ENCODE peak calls at places on chromosomes 11 and 22, in eight cellular contexts. F is aorta, K is tibial artery, N is left ventricle myocardium inferior, T is HCT116, B is pancreas, V is suprapubic skin, S is A549. W is an unnamed sample.
A peak's percentile ranks its signal among the peaks of the same experiment; 100 is the strongest.

GRCh38 chr11:120384476-120384875 is 48.3 kb downstream of the ARHGEF12 start:
- DNase-seq in V (no peak), F (no peak), K (no peak), S (no peak), B (no peak), N (no peak), T (no peak), W (no peak)

GRCh38 chr11:11740081-11740702 is 101.6 kb upstream of the USP47 start:
- DNase-seq in V (no peak), T (no peak), N (no peak), B (no peak), S (no peak), F (no peak), K (no peak), W (no peak)

GRCh38 chr11:82995754-82996398 is 75.8 kb downstream of the RAB30 start:
- DNase-seq in S (no peak), N (no peak), F (no peak), B (no peak), K (peak; percentile 24), V (no peak), T (no peak), W (no peak)

GRCh38 chr11:1237128-1237580 is 14.3 kb downstream of the MUC5B start:
- DNase-seq in K (no peak), F (peak; percentile 34), N (no peak), T (no peak), S (no peak), V (no peak), B (peak; percentile 43), W (peak; percentile 45)

GRCh38 chr11:68542617-68543016 is 82.1 kb downstream of the PPP6R3 start:
- DNase-seq in K (no peak), S (no peak), N (no peak), B (no peak), T (no peak), F (no peak), V (no peak), W (no peak)

GRCh38 chr11:16179668-16180067 is 176.7 kb downstream of the SOX6 start:
- DNase-seq in F (no peak), S (no peak), N (no peak), V (no peak), K (no peak), B (no peak), T (no peak), W (no peak)

GRCh38 chr11:66100272-66101037 is 30.4 kb downstream of the PACS1 start:
- DNase-seq in B (peak; percentile 91), T (no peak), V (peak; percentile 85), S (peak; percentile 59), K (peak; percentile 65), F (peak; percentile 79), N (peak; percentile 81), W (peak; percentile 79)

GRCh38 chr22:35627267-35628041 is 10.3 kb upstream of the MB start:
- DNase-seq in B (peak; percentile 79), N (peak; percentile 82), K (peak; percentile 87), S (peak; percentile 94), V (peak; percentile 92), F (peak; percentile 87), T (peak; percentile 69), W (peak; percentile 88)

GRCh38 chr22:32306561-32306960 is 51.1 kb upstream of the RFPL3 start:
- DNase-seq in B (no peak), V (no peak), S (no peak), T (no peak), N (no peak), F (no peak), K (no peak), W (no peak)

GRCh38 chr11:6646631-6647281 is 8.9 kb downstream of the DCHS1 start:
- DNase-seq in T (no peak), F (no peak), K (no peak), B (no peak), N (peak; percentile 60), V (no peak), S (no peak), W (no peak)

GRCh38 chr11:74418509-74418895 is 20.3 kb upstream of the PGM2L1 start:
- DNase-seq in F (no peak), V (no peak), S (peak; percentile 64), B (no peak), K (no peak), N (no peak), T (no peak), W (no peak)

GRCh38 chr11:12494699-12495098 is 117.3 kb downstream of the PARVA start:
- DNase-seq in N (no peak), K (no peak), S (no peak), B (no peak), T (no peak), F (no peak), V (no peak), W (no peak)

GRCh38 chr11:64444838-64445441 is 86.0 kb downstream of the RPS6KA4 start:
- DNase-seq in K (no peak), S (peak; percentile 61), V (no peak), N (no peak), T (peak; percentile 16), F (no peak), B (no peak), W (no peak)

GRCh38 chr11:66592457-66593302 is at the start of the genes CCDC87 and CCS:
- DNase-seq in K (peak; percentile 98), T (peak; percentile 91), N (peak; percentile 99), S (peak; percentile 96), V (peak; percentile 99), B (peak; percentile 99), F (peak; percentile 99), W (peak; percentile 100)

GRCh38 chr11:127383026-127383425 is 382.5 kb upstream of the KIRREL3 start:
- DNase-seq in K (no peak), S (no peak), F (no peak), T (no peak), B (no peak), N (no peak), V (no peak), W (no peak)

GRCh38 chr11:79182794-79183193 is 258.0 kb downstream of the TENM4 start:
- DNase-seq in T (no peak), V (no peak), N (no peak), B (no peak), F (no peak), K (no peak), S (no peak), W (no peak)

GRCh38 chr11:40689823-40690222 is 769.6 kb downstream of the LRRC4C start:
- DNase-seq in N (no peak), V (no peak), T (no peak), B (no peak), S (no peak), K (no peak), F (no peak), W (no peak)

GRCh38 chr22:21087119-21087518 is 41.4 kb downstream of the LRRC74B start:
- DNase-seq in N (no peak), K (no peak), V (peak; percentile 23), S (no peak), B (no peak), F (no peak), T (no peak), W (no peak)
- H3K9me3 ChIP-seq in N (no peaks in the 10 kb centered on the region), K (no peaks in the 10 kb centered on the region), V (no peaks in the 10 kb centered on the region), S (no peaks in the 10 kb centered on the region), B (no peaks in the 10 kb centered on the region), F (no peaks in the 10 kb centered on the region), T (no peaks in the 10 kb centered on the region), W (no peaks in the 10 kb centered on the region)

GRCh38 chr11:76734456-76735217 is 48.5 kb upstream of the TSKU start:
- DNase-seq in F (no peak), B (no peak), S (no peak), T (no peak), K (no peak), V (no peak), N (no peak), W (no peak)
- H3K27ac ChIP-seq in F (no peak overlapping the region), B (no peak overlapping the region), S (peak overlapping the region; percentile 77), T (no peak overlapping the region), K (no peak overlapping the region), V (no peak overlapping the region), N (no peak overlapping the region), W (no peak overlapping the region)

GRCh38 chr11:44728085-44728410 is 1.3 kb downstream of the TSPAN18 start:
- DNase-seq in K (no peak), F (no peak), N (no peak), S (no peak), V (no peak), B (no peak), T (no peak), W (no peak)

GRCh38 chr11:44726278-44727113 is at the start of gene TSPAN18:
- DNase-seq in N (peak; percentile 31), V (no peak), B (peak; percentile 23), F (no peak), T (no peak), S (no peak), K (no peak), W (no peak)

GRCh38 chr11:44728491-44728910 is 1.7 kb downstream of the TSPAN18 start:
- DNase-seq in N (no peak), V (no peak), S (no peak), F (no peak), B (no peak), K (no peak), T (no peak), W (no peak)

GRCh38 chr11:44727373-44728084 is 767 bp downstream of the TSPAN18 start:
- DNase-seq in F (peak; percentile 87), B (peak; percentile 79), V (peak; percentile 86), T (peak; percentile 57), N (peak; percentile 87), K (peak; percentile 72), S (peak; percentile 80), W (peak; percentile 83)

GRCh38 chr11:44727114-44727372 is 281 bp downstream of the TSPAN18 start:
- DNase-seq in F (no peak), B (peak; percentile 22), V (no peak), S (no peak), N (no peak), T (no peak), K (no peak), W (no peak)
- H3K4me1 ChIP-seq in F (no peaks in the 10 kb centered on the region), B (no peaks in the 10 kb centered on the region), V (peaks cover 40% of the 10 kb centered on the region), S (peaks cover 7% of the 10 kb centered on the region), N (peaks cover 65% of the 10 kb centered on the region), T (peaks cover 18% of the 10 kb centered on the region), K (peaks cover 14% of the 10 kb centered on the region), W (peaks cover 43% of the 10 kb centered on the region)

GRCh38 chr22:48581206-48581766 is 1246.4 kb downstream of the BRD1 start:
- DNase-seq in S (no peak), K (no peak), V (no peak), B (no peak), N (no peak), F (peak; percentile 42), T (no peak), W (peak; percentile 22)

GRCh38 chr22:48580481-48580970 is 1247.1 kb downstream of the BRD1 start:
- DNase-seq in T (no peak), N (no peak), K (no peak), S (no peak), F (no peak), V (no peak), B (no peak), W (peak; percentile 25)

GRCh38 chr22:48578138-48579034 is 1249.3 kb downstream of the BRD1 start:
- DNase-seq in F (peak; percentile 41), K (no peak), N (no peak), B (no peak), V (no peak), S (no peak), T (no peak), W (peak; percentile 29)

GRCh38 chr22:48579035-48579914 is 1248.4 kb downstream of the BRD1 start:
- DNase-seq in T (no peak), S (no peak), K (no peak), F (peak; percentile 61), B (no peak), V (no peak), N (no peak), W (peak; percentile 43)

DNA sequence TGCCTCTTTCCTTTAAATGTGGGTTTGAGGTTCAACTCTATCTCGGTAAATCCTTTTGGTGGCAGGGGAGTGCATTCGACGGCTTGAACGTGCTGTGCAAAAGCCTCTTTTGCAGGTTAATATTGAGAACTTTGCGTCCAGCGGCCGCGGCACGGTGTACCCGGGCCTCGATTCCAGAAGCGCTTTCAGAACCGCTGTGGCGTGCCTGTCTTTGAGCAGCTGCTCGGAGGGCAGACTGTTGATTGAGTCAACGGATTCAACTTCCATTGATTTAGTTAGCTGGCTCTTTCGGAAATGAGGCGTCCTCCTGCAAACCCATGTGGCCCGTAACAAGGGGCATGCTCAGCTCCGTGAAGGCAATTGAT is 1247.8 kb downstream of the BRD1 start:
- DNase-seq in S (no peak), N (no peak), F (no peak), K (no peak), V (no peak), T (no peak), B (no peak), W (peak; percentile 38)
- H3K9me3 ChIP-seq in S (no peaks in the 10 kb centered on the region), N (no peaks in the 10 kb centered on the region), F (no peaks in the 10 kb centered on the region), K (no peaks in the 10 kb centered on the region), V (no peaks in the 10 kb centered on the region), T (peaks cover 6% of the 10 kb centered on the region), B (no peaks in the 10 kb centered on the region), W (no peaks in the 10 kb centered on the region)